ENCODE peak calls at places on chromosomes 16 and 17, in six cellular contexts. One of them, this sample, is unnamed.

GRCh38 chr16:87945351-87946042 is 5.7 kb upstream of the BANP start:
- DNase-seq in lower lobe of right lung: peak; percentile 85
- DNase-seq in NCI-H1105 treated with DMSO at 0.1 percent for 48 hours: peak; percentile 69
- DNase-seq in astrocyte of the spinal cord: peak; percentile 88
- DNase-seq in epithelial cell of prostate: peak; percentile 92
- DNase-seq in left ventricle myocardium superior: peak; percentile 82
- DNase-seq in this sample: peak; percentile 90

GRCh38 chr17:60079401-60079861 is 710 bp upstream of the HEATR6 start:
- DNase-seq in lower lobe of right lung: no peak
- DNase-seq in NCI-H1105 treated with DMSO at 0.1 percent for 48 hours: no peak
- DNase-seq in astrocyte of the spinal cord: no peak
- DNase-seq in epithelial cell of prostate: no peak
- DNase-seq in left ventricle myocardium superior: no peak
- DNase-seq in this sample: no peak

GRCh38 chr17:79829004-79829403 is 10.2 kb downstream of the CBX4 start:
- DNase-seq in lower lobe of right lung: no peak
- DNase-seq in NCI-H1105 treated with DMSO at 0.1 percent for 48 hours: no peak
- DNase-seq in astrocyte of the spinal cord: no peak
- DNase-seq in epithelial cell of prostate: no peak
- DNase-seq in left ventricle myocardium superior: no peak
- DNase-seq in this sample: no peak

GRCh38 chr17:76709077-76709950 is 1.5 kb downstream of the MXRA7 start:
- DNase-seq in lower lobe of right lung: peak; percentile 68
- DNase-seq in NCI-H1105 treated with DMSO at 0.1 percent for 48 hours: peak; percentile 22
- DNase-seq in astrocyte of the spinal cord: peak; percentile 99
- DNase-seq in epithelial cell of prostate: no peak
- DNase-seq in left ventricle myocardium superior: peak; percentile 92
- DNase-seq in this sample: peak; percentile 52

GRCh38 chr17:8060274-8060673 is 21.4 kb downstream of the ALOX15B start:
- DNase-seq in lower lobe of right lung: peak; percentile 50
- DNase-seq in NCI-H1105 treated with DMSO at 0.1 percent for 48 hours: peak; percentile 84
- DNase-seq in astrocyte of the spinal cord: peak; percentile 66
- DNase-seq in epithelial cell of prostate: no peak
- DNase-seq in left ventricle myocardium superior: no peak
- DNase-seq in this sample: peak; percentile 41

GRCh38 chr16:2470603-2471015 is 488 bp upstream of the NTN3 start:
- DNase-seq in lower lobe of right lung: no peak
- DNase-seq in NCI-H1105 treated with DMSO at 0.1 percent for 48 hours: no peak
- DNase-seq in astrocyte of the spinal cord: no peak
- DNase-seq in epithelial cell of prostate: no peak
- DNase-seq in left ventricle myocardium superior: no peak
- DNase-seq in this sample: peak; percentile 39

GRCh38 chr17:63434951-63435571 is 11.0 kb downstream of the CYB561 start:
- DNase-seq in lower lobe of right lung: peak; percentile 89
- DNase-seq in NCI-H1105 treated with DMSO at 0.1 percent for 48 hours: no peak
- DNase-seq in astrocyte of the spinal cord: peak; percentile 29
- DNase-seq in epithelial cell of prostate: peak; percentile 24
- DNase-seq in left ventricle myocardium superior: peak; percentile 84
- DNase-seq in this sample: peak; percentile 28

GRCh38 chr17:77476920-77477805 is 336.4 kb downstream of the SEC14L1 start:
- DNase-seq in lower lobe of right lung: no peak
- DNase-seq in NCI-H1105 treated with DMSO at 0.1 percent for 48 hours: no peak
- DNase-seq in astrocyte of the spinal cord: peak; percentile 96
- DNase-seq in epithelial cell of prostate: peak; percentile 92
- DNase-seq in left ventricle myocardium superior: peak; percentile 70
- DNase-seq in this sample: peak; percentile 97

GRCh38 chr16:2076072-2076865 is 28.5 kb downstream of the TSC2 start:
- DNase-seq in lower lobe of right lung: no peak
- DNase-seq in NCI-H1105 treated with DMSO at 0.1 percent for 48 hours: no peak
- DNase-seq in astrocyte of the spinal cord: no peak
- DNase-seq in epithelial cell of prostate: no peak
- DNase-seq in left ventricle myocardium superior: no peak
- DNase-seq in this sample: no peak

GRCh38 chr16:1408171-1408837 is 6.2 kb downstream of the UNKL start:
- DNase-seq in lower lobe of right lung: peak; percentile 94
- DNase-seq in NCI-H1105 treated with DMSO at 0.1 percent for 48 hours: peak; percentile 62
- DNase-seq in astrocyte of the spinal cord: peak; percentile 88
- DNase-seq in epithelial cell of prostate: no peak
- DNase-seq in left ventricle myocardium superior: peak; percentile 97
- DNase-seq in this sample: peak; percentile 51

GRCh38 chr17:29846298-29846697 is 83.7 kb downstream of the SSH2 start:
- DNase-seq in lower lobe of right lung: no peak
- DNase-seq in NCI-H1105 treated with DMSO at 0.1 percent for 48 hours: no peak
- DNase-seq in astrocyte of the spinal cord: no peak
- DNase-seq in epithelial cell of prostate: no peak
- DNase-seq in left ventricle myocardium superior: no peak
- DNase-seq in this sample: no peak

GRCh38 chr16:23974223-23974622 is 138.4 kb downstream of the PRKCB start:
- DNase-seq in lower lobe of right lung: no peak
- DNase-seq in NCI-H1105 treated with DMSO at 0.1 percent for 48 hours: no peak
- DNase-seq in astrocyte of the spinal cord: no peak
- DNase-seq in epithelial cell of prostate: no peak
- DNase-seq in left ventricle myocardium superior: no peak
- DNase-seq in this sample: no peak

GRCh38 chr17:73819440-73820395 is 175.5 kb upstream of the SDK2 start:
- DNase-seq in lower lobe of right lung: no peak
- DNase-seq in NCI-H1105 treated with DMSO at 0.1 percent for 48 hours: no peak
- DNase-seq in astrocyte of the spinal cord: no peak
- DNase-seq in epithelial cell of prostate: no peak
- DNase-seq in left ventricle myocardium superior: no peak
- DNase-seq in this sample: no peak

GRCh38 chr17:14118951-14119350 is 49.6 kb downstream of the COX10 start:
- DNase-seq in lower lobe of right lung: no peak
- DNase-seq in NCI-H1105 treated with DMSO at 0.1 percent for 48 hours: no peak
- DNase-seq in astrocyte of the spinal cord: no peak
- DNase-seq in epithelial cell of prostate: no peak
- DNase-seq in left ventricle myocardium superior: no peak
- DNase-seq in this sample: no peak

GRCh38 chr16:47571711-47572110 is 110.6 kb downstream of the PHKB start:
- DNase-seq in lower lobe of right lung: no peak
- DNase-seq in NCI-H1105 treated with DMSO at 0.1 percent for 48 hours: no peak
- DNase-seq in astrocyte of the spinal cord: no peak
- DNase-seq in epithelial cell of prostate: no peak
- DNase-seq in left ventricle myocardium superior: no peak
- DNase-seq in this sample: no peak

GRCh38 chr17:58368860-58369213 is 16.8 kb upstream of the SUPT4H1 start:
- DNase-seq in lower lobe of right lung: no peak
- DNase-seq in NCI-H1105 treated with DMSO at 0.1 percent for 48 hours: no peak
- DNase-seq in astrocyte of the spinal cord: no peak
- DNase-seq in epithelial cell of prostate: no peak
- DNase-seq in left ventricle myocardium superior: no peak
- DNase-seq in this sample: no peak